ENCODE peak calls at places on chromosome 9, in six cellular contexts. V, F, C, Y, X and T are unnamed samples.

GRCh38 chr9:74838351-74838750 is 49.4 kb downstream of the TRPM6 start:
- DNase-seq in Y (no peak), F (no peak), C (no peak), X (peak), V (no peak), T (no peak)

GRCh38 chr9:124941689-124942561 is 1.0 kb upstream of the GOLGA1 start:
- DNase-seq in X (peak), C (peak), F (no peak), Y (peak), V (peak), T (peak)

GRCh38 chr9:97802276-97802675 is 50.8 kb upstream of the FOXE1 start:
- DNase-seq in C (peak), X (no peak), F (peak), V (no peak), Y (peak), T (no peak)

GRCh38 chr9:128733256-128733655 is 9.3 kb upstream of the ZDHHC12 start:
- DNase-seq in Y (peak), C (peak), F (peak), X (peak), V (peak), T (peak)

GRCh38 chr9:68631811-68632210 is 73.2 kb upstream of the PIP5K1B start:
- DNase-seq in Y (no peak), F (no peak), V (no peak), X (no peak), C (no peak), T (no peak)

GRCh38 chr9:108994695-108995094 is 18.6 kb downstream of the CTNNAL1 start:
- DNase-seq in C (peak), F (peak), X (peak), Y (peak), V (no peak), T (no peak)

GRCh38 chr9:133706651-133707050 is 31.5 kb downstream of the SARDH start:
- DNase-seq in V (no peak), F (no peak), Y (no peak), C (no peak), X (no peak), T (peak)

GRCh38 chr9:135600296-135600805 is 38.8 kb downstream of the PAEP start:
- DNase-seq in X (no peak), V (no peak), Y (no peak), F (no peak), C (no peak), T (no peak)

GRCh38 chr9:87599901-87600610 is 102.4 kb downstream of the DAPK1 start:
- DNase-seq in X (no peak), F (peak), C (peak), Y (peak), V (no peak), T (no peak)

GRCh38 chr9:112009656-112010055 is 113.0 kb downstream of the UGCG start:
- DNase-seq in C (peak), F (no peak), Y (peak), V (no peak), X (no peak), T (no peak)

GRCh38 chr9:96383165-96383939 is at the start of gene SLC35D2:
- DNase-seq in C (peak), F (peak), Y (peak), V (peak), X (peak), T (peak)
- TF ChIP-seq CTCF in C (no peak), F (no peak), Y (no peak), V (no peak), X (no peak), T (no peak)

GRCh38 chr9:94623253-94623652 is 16.1 kb downstream of the FBP1 start:
- DNase-seq in X (peak), C (peak), F (no peak), V (peak), Y (peak), T (peak)
- TF ChIP-seq CTCF in X (peak), C (peak), F (no peak), V (peak), Y (peak), T (peak)

GRCh38 chr9:18245911-18246310 is 228.0 kb upstream of the ADAMTSL1 start:
- DNase-seq in X (no peak), C (no peak), F (no peak), Y (no peak), V (no peak), T (no peak)
- TF ChIP-seq CTCF in X (no peak), C (no peak), F (peak), Y (peak), V (no peak), T (no peak)

GRCh38 chr9:7366121-7366520 is 433.5 kb downstream of the DMAC1 start:
- DNase-seq in F (no peak), X (no peak), V (no peak), C (peak), Y (no peak), T (no peak)

GRCh38 chr9:7363777-7364477 is 435.7 kb downstream of the DMAC1 start:
- DNase-seq in V (no peak), X (no peak), C (no peak), Y (no peak), F (no peak), T (no peak)

GRCh38 chr9:7358876-7359275 is 440.7 kb downstream of the DMAC1 start:
- DNase-seq in X (no peak), C (peak), Y (peak), F (no peak), V (no peak), T (no peak)

GRCh38 chr9:7354704-7355103 is 444.9 kb downstream of the DMAC1 start:
- DNase-seq in Y (no peak), F (no peak), C (no peak), X (no peak), V (no peak), T (no peak)

DNA sequence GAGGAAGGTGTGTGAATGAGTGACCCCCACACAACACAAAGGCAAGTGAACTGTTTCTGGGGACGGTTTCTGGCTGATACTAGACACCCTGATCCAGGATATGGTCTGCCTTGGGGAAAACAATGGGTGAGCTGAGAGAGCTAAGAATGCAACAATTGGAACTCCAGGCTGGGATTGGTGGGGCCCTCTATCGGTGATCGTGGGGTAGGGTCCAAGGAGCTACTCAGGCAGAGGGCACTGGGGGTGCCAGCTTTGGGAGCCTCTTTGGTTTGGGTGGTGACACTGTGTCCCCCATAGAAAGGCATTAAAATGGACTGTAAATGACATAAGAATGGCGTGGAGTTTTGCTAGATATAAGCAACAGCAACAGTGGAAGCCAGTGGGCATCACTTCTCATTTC is 439.1 kb downstream of the DMAC1 start:
- DNase-seq in Y (no peak), V (peak), X (no peak), C (no peak), F (no peak), T (no peak)
- TF ChIP-seq CTCF in Y (no peak), V (peak), X (no peak), C (no peak), F (no peak), T (no peak)

GRCh38 chr9:136621734-136622093 is 41.0 kb upstream of the EGFL7 start:
- DNase-seq in V (no peak), Y (no peak), F (no peak), C (no peak), X (no peak), T (peak)

GRCh38 chr9:136618578-136619547 is 43.9 kb upstream of the EGFL7 start:
- DNase-seq in Y (no peak), X (no peak), F (no peak), C (no peak), V (no peak), T (no peak)

GRCh38 chr9:136621019-136621733 is 41.5 kb upstream of the EGFL7 start:
- DNase-seq in V (no peak), Y (no peak), F (no peak), X (no peak), C (no peak), T (peak)

GRCh38 chr9:136620441-136621018 is 42.2 kb upstream of the EGFL7 start:
- DNase-seq in Y (no peak), F (no peak), X (no peak), V (no peak), C (no peak), T (no peak)

GRCh38 chr9:136619742-136620440 is 42.8 kb upstream of the EGFL7 start:
- DNase-seq in X (no peak), Y (no peak), F (no peak), C (peak), V (no peak), T (peak)
- TF ChIP-seq CTCF in X (no peak), Y (no peak), F (no peak), C (no peak), V (no peak), T (no peak)

GRCh38 chr9:131724678-131725077 is 15.2 kb downstream of the RAPGEF1 start:
- DNase-seq in C (no peak), V (no peak), X (no peak), Y (no peak), F (no peak), T (no peak)
- TF ChIP-seq CTCF in C (no peak), V (no peak), X (no peak), Y (no peak), F (no peak), T (no peak)

GRCh38 chr9:80146466-80146865 is 574.7 kb downstream of the TLE4 start:
- DNase-seq in V (no peak), X (no peak), Y (no peak), C (peak), F (no peak), T (no peak)
- TF ChIP-seq CTCF in V (no peak), X (no peak), Y (no peak), C (no peak), F (peak), T (no peak)

DNA sequence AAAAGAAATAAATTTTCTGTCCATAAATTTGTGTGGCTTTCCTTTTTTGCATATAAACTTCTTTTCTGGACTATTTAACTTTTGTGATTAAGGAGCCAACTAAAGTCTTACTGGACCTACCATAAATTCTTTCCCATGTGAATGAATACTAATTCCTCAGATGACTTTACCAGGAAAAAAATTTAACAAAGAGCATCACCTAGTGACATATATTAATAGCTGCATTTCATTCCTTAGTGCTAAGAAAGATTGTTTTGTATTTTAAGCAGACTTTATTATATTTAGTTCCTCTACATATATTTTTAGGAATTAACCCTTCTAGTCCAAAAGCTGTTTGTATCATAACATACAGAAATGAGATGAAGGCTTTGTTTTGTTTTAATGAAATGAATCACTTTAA is 64.4 kb downstream of the C9orf85 start:
- DNase-seq in Y (peak), C (peak), F (no peak), X (no peak), V (no peak), T (no peak)
- TF ChIP-seq CTCF in Y (peak), C (peak), F (no peak), X (no peak), V (no peak), T (no peak)

GRCh38 chr9:130239363-130239695 is 26.2 kb upstream of the HMCN2 start:
- DNase-seq in X (no peak), C (no peak), Y (no peak), V (no peak), F (no peak), T (no peak)

GRCh38 chr9:130242270-130243014 is 23.1 kb upstream of the HMCN2 start:
- DNase-seq in X (no peak), C (no peak), F (no peak), V (no peak), Y (no peak), T (no peak)

GRCh38 chr9:130239741-130240241 is 25.8 kb upstream of the HMCN2 start:
- DNase-seq in X (no peak), V (no peak), C (no peak), F (no peak), Y (no peak), T (no peak)

GRCh38 chr9:130241198-130241535 is 24.4 kb upstream of the HMCN2 start:
- DNase-seq in Y (no peak), X (no peak), V (no peak), C (no peak), F (no peak), T (no peak)

GRCh38 chr9:130240410-130241197 is 25.0 kb upstream of the HMCN2 start:
- DNase-seq in C (peak), F (peak), X (peak), Y (peak), V (peak), T (peak)
- TF ChIP-seq CTCF in C (no peak), F (no peak), X (no peak), Y (no peak), V (no peak), T (no peak)

GRCh38 chr9:81465468-81466002 is 223.8 kb downstream of the TLE1 start:
- DNase-seq in V (no peak), X (no peak), Y (no peak), F (no peak), C (peak), T (no peak)
- TF ChIP-seq CTCF in V (no peak), X (no peak), Y (no peak), F (no peak), C (no peak), T (no peak)